ENCODE peak calls at places on chromosome 17, in ten cellular contexts. D, O, H, E, M, T, S, J, I and C are unnamed samples.

GRCh38 chr17:21163101-21163500 is 36.3 kb downstream of the DHRS7B start:
- DNase-seq in D (no peak), S (no peak), M (no peak), O (no peak), E (no peak), H (no peak), T (no peak), I (no peak), J (no peak), C (no peak)

GRCh38 chr17:75843577-75844529 is at the start of gene UNC13D:
- DNase-seq in J (peak), H (peak), O (no peak), S (peak), T (peak), D (peak), I (peak), M (peak), E (peak), C (peak)

GRCh38 chr17:67902531-67903231 is 77.4 kb downstream of the BPTF start:
- DNase-seq in I (no peak), E (no peak), S (no peak), J (no peak), M (no peak), T (no peak), D (no peak), O (no peak), H (no peak), C (no peak)

GRCh38 chr17:78895322-78895721 is 7.7 kb downstream of the CEP295NL start:
- DNase-seq in S (no peak), D (no peak), J (no peak), M (no peak), I (no peak), E (no peak), O (no peak), H (no peak), T (no peak), C (no peak)

GRCh38 chr17:962650-963049 is 16.9 kb downstream of the NXN start:
- DNase-seq in S (no peak), E (no peak), H (peak), T (no peak), M (no peak), J (no peak), D (no peak), O (no peak), I (no peak), C (no peak)

GRCh38 chr17:55285340-55286301 is 20.9 kb downstream of the HLF start:
- DNase-seq in M (no peak), E (no peak), D (peak), H (no peak), I (peak), J (peak), S (no peak), O (no peak), T (no peak), C (no peak)

GRCh38 chr17:50290074-50290702 is 15.9 kb downstream of the TMEM92 start:
- DNase-seq in O (peak), E (peak), S (peak), H (no peak), T (no peak), I (peak), J (peak), D (peak), M (peak), C (no peak)

GRCh38 chr17:14301279-14301760 is 439 bp downstream of the HS3ST3B1 start:
- DNase-seq in J (no peak), O (peak), I (peak), S (peak), D (no peak), M (no peak), H (no peak), E (peak), T (no peak), C (no peak)

GRCh38 chr17:51217946-51218345 is 41.9 kb downstream of the MBTD1 start:
- DNase-seq in O (no peak), M (no peak), I (no peak), S (no peak), J (no peak), D (no peak), T (no peak), H (no peak), E (no peak), C (no peak)

GRCh38 chr17:75752405-75753192 is 12.4 kb downstream of the GALK1 start:
- DNase-seq in J (no peak), T (no peak), E (no peak), H (no peak), M (no peak), S (no peak), I (no peak), D (no peak), O (no peak), C (no peak)

GRCh38 chr17:31915456-31916100 is 14.1 kb upstream of the UTP6 start:
- DNase-seq in J (no peak), T (no peak), E (no peak), S (no peak), H (no peak), D (no peak), I (no peak), M (no peak), O (no peak), C (no peak)

GRCh38 chr17:48358203-48358602 is 71.8 kb downstream of the SKAP1 start:
- DNase-seq in J (no peak), H (no peak), D (no peak), I (no peak), T (no peak), M (no peak), O (no peak), E (no peak), S (no peak), C (no peak)

GRCh38 chr17:29163563-29163962 is 16.6 kb downstream of the MYO18A start:
- DNase-seq in D (no peak), J (no peak), O (no peak), M (no peak), H (no peak), S (no peak), T (no peak), E (no peak), I (no peak), C (no peak)

GRCh38 chr17:71500761-71501555 is 619.9 kb upstream of the SOX9 start:
- DNase-seq in I (no peak), M (no peak), D (no peak), H (no peak), T (no peak), O (no peak), S (no peak), E (no peak), J (no peak), C (no peak)

GRCh38 chr17:81672504-81672903 is 6.0 kb downstream of the CCDC137 start:
- DNase-seq in J (no peak), M (no peak), S (no peak), D (no peak), T (no peak), E (no peak), O (no peak), H (no peak), I (no peak), C (no peak)

GRCh38 chr17:71168083-71168741 is 952.6 kb upstream of the SOX9 start:
- DNase-seq in M (no peak), H (no peak), O (no peak), J (no peak), E (no peak), I (no peak), D (no peak), T (no peak), S (no peak), C (no peak)